ENCODE peak calls at places on chromosomes 4 and X, in five cellular contexts. X, T, Y, M and N are unnamed samples.

GRCh38 chr4:83195280-83195679 is 80.8 kb upstream of the PLAC8 start:
- DNase-seq in X (no peak), T (no peak), Y (no peak), M (no peak), N (no peak)

GRCh38 chrX:48910926-48911406 is 480 bp downstream of the SLC35A2 start:
- DNase-seq in X (no peak), T (no peak), Y (no peak), M (no peak), N (no peak)

GRCh38 chr4:141174457-141174856 is 41.2 kb upstream of the RNF150 start:
- DNase-seq in X (no peak), T (no peak), Y (no peak), M (no peak), N (no peak)

GRCh38 chrX:40576291-40576690 is 4.5 kb upstream of the ATP6AP2 start:
- DNase-seq in X (no peak), T (no peak), Y (no peak), M (no peak), N (no peak)

GRCh38 chrX:105314468-105314867 is 94.0 kb upstream of the TEX13A start:
- DNase-seq in X (no peak), T (no peak), Y (no peak), M (no peak), N (no peak)

GRCh38 chr4:25075129-25075528 is 44.4 kb upstream of the LGI2 start:
- DNase-seq in X (no peak), T (no peak), Y (no peak), M (no peak), N (no peak)

GRCh38 chr4:153611679-153612078 is 72.4 kb upstream of the TLR2 start:
- DNase-seq in X (no peak), T (no peak), Y (no peak), M (no peak), N (no peak)

GRCh38 chrX:11758400-11759171 is 549 bp downstream of the MSL3 start:
- DNase-seq in X (peak; percentile 88), T (peak; percentile 74), Y (peak; percentile 42), M (peak; percentile 94), N (peak; percentile 93)

GRCh38 chr4:45621926-45622325 is 501.9 kb downstream of the GABRG1 start:
- DNase-seq in X (no peak), T (no peak), Y (no peak), M (no peak), N (no peak)

GRCh38 chrX:153554519-153555167 is 37.2 kb downstream of the ATP2B3 start:
- DNase-seq in X (peak; percentile 69), T (peak; percentile 61), Y (no peak), M (peak; percentile 73), N (peak; percentile 61)

GRCh38 chrX:137031517-137032377 is 2.0 kb downstream of the GPR101 start:
- DNase-seq in X (peak; percentile 14), T (peak; percentile 24), Y (no peak), M (no peak), N (no peak)

GRCh38 chr4:163448541-163449203 is 24.9 kb downstream of the TKTL2 start:
- DNase-seq in X (no peak), T (no peak), Y (no peak), M (no peak), N (no peak)

GRCh38 chr4:10684631-10685030 is at the start of gene CLNK:
- DNase-seq in X (no peak), T (no peak), Y (no peak), M (no peak), N (no peak)

GRCh38 chr4:130257271-130257670 is 1161.3 kb downstream of the C4orf33 start:
- DNase-seq in X (no peak), T (no peak), Y (peak; percentile 71), M (no peak), N (no peak)

GRCh38 chr4:3241905-3242304 is 7.1 kb upstream of the MSANTD1 start:
- DNase-seq in X (peak; percentile 28), T (no peak), Y (peak; percentile 11), M (no peak), N (no peak)